ENCODE peak calls at places on chromosome 14, in eight cellular contexts. A is esophagus squamous epithelium, J is lower leg skin, G is astrocyte, P is AG10803, Y is stomach, B is IMR-90, K is AG04450. F is an unnamed sample.

GRCh38 chr14:105147701-105148603 is 20.6 kb downstream of the JAG2 start:
- DNase-seq in J (no peak), Y (no peak), G (no peak), A (no peak), B (no peak), P (no peak), K (no peak), F (no peak)

GRCh38 chr14:39939023-39939422 is 506.8 kb upstream of the FBXO33 start:
- DNase-seq in K (no peak), Y (no peak), P (no peak), B (no peak), G (no peak), J (no peak), A (no peak), F (no peak)

GRCh38 chr14:60723218-60724079 is 702 bp downstream of the SIX4 start:
- DNase-seq in K (no peak), P (peak; percentile 63), B (peak; percentile 62), Y (peak; percentile 54), G (peak; percentile 49), J (no peak), A (no peak), F (no peak)

GRCh38 chr14:61512026-61512425 is 183.3 kb upstream of the HIF1A start:
- DNase-seq in J (no peak), P (no peak), B (no peak), K (no peak), Y (no peak), A (no peak), G (no peak), F (no peak)

GRCh38 chr14:85625925-85626585 is 96.1 kb downstream of the FLRT2 start:
- DNase-seq in Y (no peak), P (no peak), B (peak; percentile 8), K (no peak), J (no peak), A (no peak), G (no peak), F (no peak)

GRCh38 chr14:54902521-54903420 is at the start of gene GCH1:
- DNase-seq in Y (peak; percentile 86), B (peak; percentile 16), K (no peak), J (peak; percentile 31), P (no peak), A (peak; percentile 12), G (peak; percentile 12), F (peak; percentile 46)

GRCh38 chr14:100025111-100025510 is 40.1 kb upstream of the EVL start:
- DNase-seq in J (no peak), B (peak; percentile 55), G (no peak), P (peak; percentile 29), Y (peak; percentile 40), K (no peak), A (no peak), F (peak; percentile 79)

GRCh38 chr14:55697358-55697985 is 117.5 kb downstream of the KTN1 start:
- DNase-seq in P (no peak), Y (no peak), G (peak; percentile 39), B (no peak), J (no peak), A (no peak), K (no peak), F (no peak)

GRCh38 chr14:66507181-66507721 is 696 bp upstream of the GPHN start:
- DNase-seq in G (no peak), A (no peak), K (no peak), P (no peak), J (no peak), B (no peak), Y (no peak), F (peak; percentile 13)

GRCh38 chr14:23562822-23563472 is 4.6 kb downstream of the AP1G2 start:
- DNase-seq in A (no peak), Y (peak; percentile 58), K (peak; percentile 18), J (no peak), B (peak; percentile 40), G (no peak), P (peak; percentile 62), F (no peak)

GRCh38 chr14:105491366-105492006 is 440 bp downstream of the TEDC1 start:
- DNase-seq in B (peak; percentile 20), K (no peak), Y (peak; percentile 76), A (no peak), J (peak; percentile 77), P (no peak), G (no peak), F (peak; percentile 55)

GRCh38 chr14:21205678-21206581 is 50.1 kb upstream of the OR5AU1 start:
- DNase-seq in Y (no peak), K (no peak), P (no peak), B (no peak), J (no peak), A (no peak), G (no peak), F (no peak)

GRCh38 chr14:37329189-37330001 is 131.7 kb downstream of the MIPOL1 start:
- DNase-seq in P (no peak), Y (no peak), G (no peak), B (no peak), J (no peak), K (no peak), A (no peak), F (peak; percentile 69)

GRCh38 chr14:35285168-35285990 is 6.8 kb upstream of the PSMA6 start:
- DNase-seq in G (no peak), B (peak; percentile 8), P (peak; percentile 5), A (no peak), J (no peak), Y (no peak), K (no peak), F (no peak)

GRCh38 chr14:35289623-35290022 is 2.6 kb upstream of the PSMA6 start:
- DNase-seq in Y (no peak), G (no peak), A (no peak), B (no peak), K (no peak), P (no peak), J (no peak), F (no peak)

GRCh38 chr14:35286707-35287106 is 5.5 kb upstream of the PSMA6 start:
- DNase-seq in A (no peak), P (no peak), B (no peak), Y (no peak), K (no peak), G (no peak), J (no peak), F (no peak)

GRCh38 chr14:35287481-35288013 is 4.6 kb upstream of the PSMA6 start:
- DNase-seq in K (no peak), Y (peak; percentile 59), B (no peak), P (no peak), J (no peak), A (no peak), G (peak; percentile 4), F (no peak)

DNA sequence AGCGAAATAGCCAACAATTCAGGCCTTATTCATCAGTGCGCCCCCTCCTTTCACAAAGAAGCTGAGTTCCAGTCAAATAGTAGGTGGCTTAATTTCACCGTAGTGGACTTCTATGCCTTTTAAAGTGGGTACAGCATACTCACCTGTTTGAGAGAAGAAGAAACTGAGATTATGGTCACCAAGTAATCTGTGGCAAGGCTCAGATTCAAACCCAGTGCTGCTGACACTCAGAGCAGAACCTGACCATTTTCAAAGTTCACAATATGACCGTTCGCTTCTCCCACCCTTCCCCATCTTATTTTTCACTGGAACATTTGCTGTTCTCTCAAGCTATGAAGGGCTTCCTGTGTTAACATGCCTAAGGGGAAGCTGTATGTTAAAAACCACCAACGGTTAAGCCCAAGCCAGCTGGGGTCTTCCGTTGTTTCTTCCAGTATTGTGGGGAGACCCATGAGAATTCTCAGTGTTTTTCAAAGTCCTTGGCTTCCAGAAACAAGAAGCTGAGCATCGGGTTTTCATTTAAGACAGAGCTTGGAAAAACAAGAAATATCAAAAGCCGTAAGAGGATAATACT is 6.1 kb upstream of the PSMA6 start:
- DNase-seq in A (no peak), B (no peak), K (no peak), Y (no peak), P (no peak), G (no peak), J (no peak), F (no peak)
- TF ChIP-seq CTCF in A (no peak), B (no peak), K (no peak), Y (no peak), P (no peak), G (no peak), J (no peak), F (no peak)

GRCh38 chr14:74217672-74218448 is 21.4 kb upstream of the VSX2 start:
- DNase-seq in A (no peak), B (peak; percentile 46), K (peak; percentile 4), G (peak; percentile 11), P (peak; percentile 51), Y (peak; percentile 77), J (peak; percentile 27), F (peak; percentile 13)
- H3K4me3 ChIP-seq in A (peak overlapping the region; percentile 9), B (no peak overlapping the region), K (peak overlapping the region; percentile 25), G (no peak overlapping the region), P (peak overlapping the region; percentile 18), Y (peak overlapping the region; percentile 9), J (no peak overlapping the region), F (peak overlapping the region; percentile 6)

GRCh38 chr14:96091149-96091693 is 52.1 kb downstream of the C14orf132 start:
- DNase-seq in K (no peak), P (no peak), G (no peak), B (no peak), Y (no peak), A (no peak), J (no peak), F (no peak)

GRCh38 chr14:96091941-96092411 is 52.8 kb downstream of the C14orf132 start:
- DNase-seq in J (no peak), B (no peak), P (no peak), A (no peak), K (no peak), G (peak; percentile 62), Y (no peak), F (no peak)

GRCh38 chr14:96088911-96089310 is 49.7 kb downstream of the C14orf132 start:
- DNase-seq in A (no peak), Y (no peak), J (no peak), K (no peak), B (no peak), P (no peak), G (no peak), F (no peak)

GRCh38 chr14:96089401-96089800 is 50.2 kb downstream of the C14orf132 start:
- DNase-seq in G (no peak), P (no peak), A (no peak), J (no peak), B (no peak), Y (no peak), K (no peak), F (no peak)

GRCh38 chr14:96090441-96091148 is 51.4 kb downstream of the C14orf132 start:
- DNase-seq in A (no peak), Y (no peak), J (no peak), P (peak; percentile 80), G (peak; percentile 68), K (peak; percentile 26), B (peak; percentile 65), F (no peak)
- TF ChIP-seq CTCF in A (no peak), Y (no peak), J (no peak), P (peak; percentile 39), G (no peak), K (peak; percentile 20), B (no peak), F (no peak)

DNA sequence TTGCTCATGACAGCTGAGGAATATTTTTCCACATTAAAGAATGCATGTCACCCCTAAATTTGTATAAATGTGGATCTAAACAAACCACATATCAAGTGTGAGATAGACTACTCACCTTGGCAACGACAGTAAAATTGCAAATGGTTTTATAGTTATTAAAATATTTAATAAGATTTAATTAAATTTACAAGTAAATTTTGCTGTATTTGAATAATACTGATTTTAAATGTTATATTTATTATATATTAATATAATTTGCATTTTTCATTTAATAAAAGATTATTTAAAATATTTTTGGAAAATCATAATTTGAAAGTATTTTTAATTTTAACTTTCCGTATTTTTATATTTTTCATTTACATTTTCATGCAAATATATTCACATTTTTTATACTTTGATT is 53.4 kb downstream of the SERPINA3 start:
- DNase-seq in J (no peak), K (no peak), B (no peak), P (no peak), A (no peak), G (no peak), Y (no peak), F (no peak)
- H3K4me3 ChIP-seq in J (no peak overlapping the region), K (no peak overlapping the region), B (no peak overlapping the region), P (no peak overlapping the region), A (no peak overlapping the region), G (no peak overlapping the region), Y (no peak overlapping the region), F (no peak overlapping the region)

F was measured in LNCaP clone FGC.